ENCODE peak calls at places on chromosomes 16 and 17, in ten cellular contexts. E is uterus, T is body of pancreas, F is right lobe of liver, O is breast epithelium, X is Peyer's patch, K is lower leg skin, Y is stomach, A is gastrocnemius medialis, V is esophagus squamous epithelium. H is an unnamed sample.

GRCh38 chr16:65111306-65111705 is 10.6 kb downstream of the CDH11 start:
- DNase-seq in E (no peak), T (no peak), F (no peak), O (no peak), X (no peak), K (no peak), Y (no peak), A (no peak), V (no peak), H (no peak)

GRCh38 chr17:3693829-3694231 is 2.1 kb downstream of the P2RX5 start:
- DNase-seq in E (no peak), T (no peak), F (no peak), O (no peak), X (peak; percentile 80), K (no peak), Y (no peak), A (no peak), V (no peak), H (no peak)

GRCh38 chr17:1709971-1710806 is at the start of gene TLCD2:
- DNase-seq in E (peak; percentile 80), T (peak; percentile 68), F (peak; percentile 86), O (no peak), X (peak; percentile 93), K (peak; percentile 95), Y (peak; percentile 80), A (peak; percentile 56), V (no peak), H (peak; percentile 70)

GRCh38 chr17:3485481-3486068 is 9.8 kb downstream of the ASPA start:
- DNase-seq in E (no peak), T (peak; percentile 49), F (peak; percentile 63), O (no peak), X (no peak), K (no peak), Y (no peak), A (no peak), V (no peak), H (no peak)

GRCh38 chr17:6257339-6257738 is 177.6 kb downstream of the AIPL1 start:
- DNase-seq in E (no peak), T (no peak), F (no peak), O (no peak), X (no peak), K (no peak), Y (no peak), A (no peak), V (no peak), H (no peak)

GRCh38 chr17:67276075-67276474 is 31.1 kb upstream of the HELZ start:
- DNase-seq in E (no peak), T (no peak), F (no peak), O (no peak), X (no peak), K (no peak), Y (no peak), A (no peak), V (no peak), H (peak; percentile 13)

GRCh38 chr16:35510701-35511100 is 2051.3 kb downstream of the TP53TG3F start:
- DNase-seq in E (no peak), T (no peak), F (no peak), O (no peak), X (no peak), K (no peak), Y (no peak), A (no peak), V (no peak), H (no peak)

GRCh38 chr16:89917773-89918452 is 749 bp upstream of the MC1R start:
- DNase-seq in E (peak; percentile 60), T (peak; percentile 38), F (no peak), O (no peak), X (peak; percentile 94), K (peak; percentile 96), Y (peak; percentile 77), A (no peak), V (no peak), H (peak; percentile 58)

GRCh38 chr17:50926523-50926922 is 60.4 kb upstream of the TOB1 start:
- DNase-seq in E (no peak), T (no peak), F (peak; percentile 29), O (no peak), X (no peak), K (no peak), Y (no peak), A (no peak), V (no peak), H (no peak)

GRCh38 chr16:4639899-4640509 is 15.4 kb downstream of the MGRN1 start:
- DNase-seq in E (no peak), T (no peak), F (no peak), O (no peak), X (no peak), K (no peak), Y (no peak), A (no peak), V (no peak), H (no peak)
- TF ChIP-seq POLR2A in E (no peak), T (no peak), F (no peak), O (no peak), X (no peak), K (no peak), Y (no peak), A (no peak), V (no peak), H (no peak)

DNA sequence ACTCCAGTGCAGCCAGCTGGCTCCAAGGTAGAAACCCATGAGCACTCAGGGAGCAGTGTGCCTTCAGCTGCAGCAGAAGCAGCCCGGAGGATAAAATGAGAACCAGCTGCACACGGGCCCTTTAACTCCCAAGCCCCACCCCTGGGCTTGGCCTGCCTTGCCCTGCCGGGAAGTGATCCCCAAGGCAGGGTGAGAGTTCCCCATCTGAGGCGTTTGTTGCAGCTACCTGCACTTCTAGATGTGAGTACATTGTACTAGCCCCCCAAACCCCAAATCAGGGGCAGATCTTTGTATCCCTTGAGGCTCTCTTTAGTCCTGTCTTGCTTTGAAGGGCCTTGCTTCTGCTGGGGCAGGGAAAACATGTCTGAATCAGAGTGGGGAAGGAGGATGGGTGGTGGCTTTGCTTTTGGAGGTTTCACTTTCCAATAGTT is at the start of gene MVP:
- DNase-seq in E (peak; percentile 73), T (peak; percentile 76), F (peak; percentile 84), O (peak; percentile 68), X (peak; percentile 91), K (no peak), Y (peak; percentile 78), A (peak; percentile 56), V (no peak), H (no peak)
- TF ChIP-seq POLR2A in E (peak; percentile 25), T (peak; percentile 60), F (peak; percentile 36), O (peak; percentile 15), X (peak; percentile 93), K (no peak), Y (no peak), A (no peak), V (no peak), H (no peak)

GRCh38 chr17:42107597-42108576 is 4.6 kb downstream of the DHX58 start:
- DNase-seq in E (peak; percentile 56), T (peak; percentile 35), F (peak; percentile 78), O (no peak), X (peak; percentile 96), K (peak; percentile 94), Y (peak; percentile 86), A (peak; percentile 52), V (no peak), H (peak; percentile 91)
- TF ChIP-seq POLR2A in E (no peak), T (no peak), F (no peak), O (no peak), X (no peak), K (no peak), Y (no peak), A (no peak), V (no peak), H (no peak)

GRCh38 chr17:7306911-7307685 is at the start of gene EIF5A:
- DNase-seq in E (peak; percentile 100), T (peak; percentile 100), F (peak; percentile 100), O (peak; percentile 100), X (peak; percentile 100), K (peak; percentile 100), Y (peak; percentile 100), A (peak; percentile 100), V (peak; percentile 99), H (peak; percentile 100)
- TF ChIP-seq POLR2A in E (peak; percentile 88), T (peak; percentile 92), F (peak; percentile 89), O (peak; percentile 64), X (peak; percentile 93), K (no peak), Y (no peak), A (peak; percentile 95), V (peak; percentile 95), H (peak; percentile 95)

GRCh38 chr17:40017422-40018080 is 2.3 kb downstream of the CSF3 start:
- DNase-seq in E (peak; percentile 70), T (no peak), F (no peak), O (no peak), X (no peak), K (no peak), Y (no peak), A (peak; percentile 64), V (no peak), H (no peak)
- TF ChIP-seq POLR2A in E (no peak), T (no peak), F (no peak), O (no peak), X (no peak), K (no peak), Y (no peak), A (peak; percentile 57), V (no peak), H (no peak)

GRCh38 chr17:76506408-76507328 is 5.4 kb upstream of the RHBDF2 start:
- DNase-seq in E (peak; percentile 86), T (peak; percentile 88), F (peak; percentile 87), O (peak; percentile 90), X (peak; percentile 95), K (peak; percentile 97), Y (peak; percentile 90), A (peak; percentile 63), V (no peak), H (peak; percentile 68)
- TF ChIP-seq POLR2A in E (no peak), T (no peak), F (no peak), O (no peak), X (no peak), K (no peak), Y (no peak), A (no peak), V (no peak), H (no peak)

DNA sequence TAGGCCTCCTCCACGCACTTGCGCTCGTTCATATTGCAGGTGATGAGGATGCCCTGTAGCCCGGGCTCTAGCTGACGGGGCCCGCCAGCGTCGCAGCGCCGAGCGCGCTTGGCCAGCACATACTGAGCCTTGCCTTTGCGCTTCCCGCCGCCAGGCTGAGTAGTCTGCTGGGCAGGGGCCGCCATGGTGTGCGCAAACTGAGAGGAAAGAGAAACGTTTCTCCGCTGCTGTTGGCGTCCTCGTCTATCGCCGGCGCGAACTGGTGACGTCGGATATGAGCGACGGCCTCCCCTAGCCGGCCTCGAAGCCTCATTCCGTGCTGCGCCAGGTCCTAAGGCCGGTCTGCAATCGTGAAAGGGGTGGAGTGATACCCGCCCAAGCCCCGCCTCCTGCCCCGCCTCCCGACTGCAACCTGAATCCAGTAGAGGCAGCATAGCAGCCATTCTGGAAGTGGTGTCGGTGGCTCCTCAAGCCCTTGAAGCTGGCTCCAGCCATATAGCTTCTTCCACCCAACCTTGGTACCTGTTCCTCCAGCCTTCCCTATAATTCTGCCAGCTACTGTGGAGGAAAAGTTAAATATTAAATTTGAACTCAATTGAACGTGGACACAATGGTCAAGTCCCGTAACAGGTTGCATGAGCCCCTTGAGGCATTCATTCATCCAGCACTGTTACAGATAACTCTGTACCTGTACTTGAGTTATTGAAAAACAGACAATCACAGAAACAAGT is at the start of gene THUMPD1:
- DNase-seq in E (peak; percentile 97), T (peak; percentile 98), F (peak; percentile 98), O (peak; percentile 96), X (peak; percentile 99), K (peak; percentile 99), Y (peak; percentile 98), A (peak; percentile 91), V (peak; percentile 87), H (peak; percentile 98)
- TF ChIP-seq POLR2A in E (peak; percentile 55), T (peak; percentile 92), F (peak; percentile 74), O (peak; percentile 77), X (peak; percentile 76), K (peak; percentile 44), Y (no peak), A (peak; percentile 70), V (peak; percentile 16), H (peak; percentile 92)

GRCh38 chr17:82287849-82288601 is 14.5 kb upstream of the CSNK1D start:
- DNase-seq in E (peak; percentile 79), T (peak; percentile 95), F (peak; percentile 79), O (peak; percentile 77), X (peak; percentile 91), K (no peak), Y (peak; percentile 90), A (peak; percentile 55), V (peak; percentile 41), H (peak; percentile 66)
- TF ChIP-seq POLR2A in E (no peak), T (peak; percentile 71), F (no peak), O (no peak), X (no peak), K (no peak), Y (no peak), A (peak; percentile 28), V (no peak), H (no peak)